ENCODE peak calls at places on chromosomes 16 and 17, in six cellular contexts. P, F, L, B, S and I are unnamed samples.
A peak's percentile ranks its signal among the peaks of the same experiment; 100 is the strongest.

GRCh38 chr16:48444574-48444973 is 59.4 kb upstream of the SIAH1 start:
- DNase-seq in P (peak; percentile 66), F (peak; percentile 77), L (no peak), B (no peak), S (no peak), I (no peak)

GRCh38 chr17:1965556-1966273 is 59.4 kb downstream of the RTN4RL1 start:
- DNase-seq in P (no peak), F (no peak), L (no peak), B (no peak), S (no peak), I (no peak)

GRCh38 chr16:49455181-49455990 is 81.8 kb downstream of the C16orf78 start:
- DNase-seq in P (no peak), F (no peak), L (peak; percentile 38), B (no peak), S (no peak), I (peak; percentile 14)

GRCh38 chr17:57577751-57578607 is 167.1 kb downstream of the CCDC182 start:
- DNase-seq in P (peak; percentile 9), F (peak; percentile 74), L (no peak), B (peak; percentile 30), S (no peak), I (no peak)

GRCh38 chr16:83356986-83357385 is 450.8 kb upstream of the HSBP1 start:
- DNase-seq in P (no peak), F (no peak), L (no peak), B (no peak), S (no peak), I (no peak)

GRCh38 chr16:12287796-12288536 is 311.4 kb downstream of the SNX29 start:
- DNase-seq in P (no peak), F (no peak), L (no peak), B (no peak), S (no peak), I (no peak)

GRCh38 chr16:52709286-52709685 is 162.3 kb upstream of the TOX3 start:
- DNase-seq in P (no peak), F (no peak), L (no peak), B (no peak), S (no peak), I (no peak)

GRCh38 chr16:11630230-11631056 is 37.8 kb upstream of the SNN start:
- DNase-seq in P (no peak), F (no peak), L (no peak), B (no peak), S (no peak), I (no peak)

GRCh38 chr16:71933913-71934696 is 38.8 kb downstream of the IST1 start:
- DNase-seq in P (no peak), F (peak; percentile 34), L (no peak), B (no peak), S (no peak), I (no peak)

GRCh38 chr17:2689411-2690164 is 22.0 kb downstream of the CLUH start:
- DNase-seq in P (no peak), F (peak; percentile 9), L (no peak), B (no peak), S (no peak), I (no peak)

GRCh38 chr16:35102780-35103403 is 1643.5 kb downstream of the TP53TG3F start:
- DNase-seq in P (no peak), F (no peak), L (no peak), B (no peak), S (no peak), I (no peak)

GRCh38 chr17:56798916-56799315 is 34.8 kb downstream of the C17orf67 start:
- DNase-seq in P (no peak), F (no peak), L (no peak), B (no peak), S (no peak), I (no peak)

GRCh38 chr17:1908699-1909309 is 79.0 kb downstream of the RPA1 start:
- DNase-seq in P (peak; percentile 54), F (peak; percentile 86), L (peak; percentile 64), B (peak; percentile 59), S (no peak), I (peak; percentile 65)

GRCh38 chr16:15704545-15704987 is 54.5 kb downstream of the NDE1 start:
- DNase-seq in P (peak; percentile 74), F (peak; percentile 85), L (peak; percentile 90), B (peak; percentile 81), S (peak; percentile 48), I (peak; percentile 70)

GRCh38 chr17:49013311-49014205 is 16.4 kb downstream of the IGF2BP1 start:
- DNase-seq in P (no peak), F (no peak), L (no peak), B (no peak), S (no peak), I (no peak)

GRCh38 chr17:6959700-6960099 is 36.1 kb upstream of the ALOX12 start:
- DNase-seq in P (no peak), F (no peak), L (no peak), B (no peak), S (no peak), I (no peak)

GRCh38 chr16:86396918-86397317 is 113.4 kb upstream of the FOXF1 start:
- DNase-seq in P (peak; percentile 39), F (peak; percentile 77), L (no peak), B (peak; percentile 38), S (no peak), I (no peak)

GRCh38 chr16:55491691-55492090 is 12.7 kb downstream of the MMP2 start:
- DNase-seq in P (no peak), F (no peak), L (no peak), B (peak; percentile 15), S (no peak), I (no peak)

GRCh38 chr16:85978291-85978775 is 79.4 kb downstream of the IRF8 start:
- DNase-seq in P (no peak), F (no peak), L (no peak), B (no peak), S (no peak), I (no peak)